ENCODE peak calls at places on chromosomes 2 and 18, in five cellular contexts. X is Right ventricle myocardium inferior, N is hippocampal formation, O is ELF-1, U is NCI-H146. P is an unnamed sample.

GRCh38 chr18:55249572-55249971 is 290.3 kb upstream of the CCDC68 start:
- DNase-seq in N (no peak), O (no peak), X (no peak), U (no peak), P (no peak)

GRCh38 chr2:217801115-217801531 is 201.7 kb downstream of the TNS1 start:
- DNase-seq in O (no peak), N (no peak), U (no peak), X (no peak), P (no peak)

GRCh38 chr18:2494921-2495320 is 76.4 kb downstream of the METTL4 start:
- DNase-seq in U (no peak), O (no peak), N (no peak), X (no peak), P (no peak)

GRCh38 chr2:169164311-169164710 is 94.9 kb downstream of the DHRS9 start:
- DNase-seq in N (no peak), X (no peak), U (no peak), O (no peak), P (no peak)

GRCh38 chr2:73218298-73218697 is 4.3 kb downstream of the SMYD5 start:
- DNase-seq in N (no peak), O (no peak), U (no peak), X (no peak), P (no peak)

GRCh38 chr2:72544554-72544953 is 281.3 kb downstream of the EXOC6B start:
- DNase-seq in O (no peak), X (no peak), U (no peak), N (no peak), P (no peak)

GRCh38 chr18:7748252-7749000 is 181.3 kb downstream of the PTPRM start:
- DNase-seq in U (no peak), X (no peak), N (no peak), O (no peak), P (no peak)

GRCh38 chr2:41854227-41854626 is 193.6 kb upstream of the PKDCC start:
- DNase-seq in X (no peak), O (no peak), U (no peak), N (no peak), P (no peak)

GRCh38 chr2:163081754-163082153 is 243.2 kb upstream of the KCNH7 start:
- DNase-seq in X (no peak), O (no peak), N (no peak), U (no peak), P (no peak)

GRCh38 chr2:240985881-240986786 is 12.3 kb upstream of the SNED1 start:
- DNase-seq in N (no peak), X (peak), U (no peak), O (no peak), P (no peak)

GRCh38 chr2:10654069-10654468 is 35.7 kb downstream of the NOL10 start:
- DNase-seq in O (no peak), N (no peak), X (no peak), U (no peak), P (no peak)

GRCh38 chr2:7288484-7288883 is 371.3 kb downstream of the RNF144A start:
- DNase-seq in O (no peak), X (no peak), U (no peak), N (no peak), P (no peak)

GRCh38 chr18:75406491-75407445 is 20.7 kb downstream of the SMIM21 start:
- DNase-seq in O (peak), N (no peak), U (no peak), X (no peak), P (no peak)

GRCh38 chr2:101063352-101063751 is 61.3 kb downstream of the RPL31 start:
- DNase-seq in X (no peak), N (no peak), O (no peak), U (no peak), P (no peak)

GRCh38 chr2:46487667-46488333 is 8.4 kb downstream of the TMEM247 start:
- DNase-seq in N (no peak), O (peak), X (peak), U (no peak), P (peak)

GRCh38 chr2:3779650-3780049 is 76.3 kb downstream of the DCDC2C start:
- DNase-seq in X (no peak), N (no peak), O (no peak), U (no peak), P (no peak)

GRCh38 chr2:223538920-223539440 is 63.2 kb downstream of the SCG2 start:
- DNase-seq in U (peak), X (no peak), N (no peak), O (peak), P (no peak)

GRCh38 chr18:39487932-39488331 is 1922.3 kb upstream of the CELF4 start:
- DNase-seq in N (no peak), U (peak), O (no peak), X (no peak), P (no peak)